ENCODE peak calls at places on chromosomes 1 and 21, in five cellular contexts. N is activated CD8-positive, alpha-beta memory T cell treated with anti-CD3 and anti-CD28 coated beads for 24 hours; C is HuH-7; L is Ammon's horn; M is fibroblast of lung. O is an unnamed sample.

GRCh38 chr1:2468041-2468472 is 8.0 kb upstream of the PLCH2 start:
- DNase-seq in N (peak), C (peak), L (no peak), M (peak), O (no peak)

GRCh38 chr1:4676258-4676657 is 21.8 kb downstream of the AJAP1 start:
- DNase-seq in N (no peak), C (no peak), L (no peak), M (no peak), O (no peak)

GRCh38 chr1:37931148-37931492 is 15.7 kb downstream of the INPP5B start:
- DNase-seq in N (no peak), C (no peak), L (no peak), M (no peak), O (no peak)

GRCh38 chr1:85307987-85308836 is 31.8 kb upstream of the BCL10 start:
- DNase-seq in N (peak), C (peak), L (peak), M (peak), O (peak)

GRCh38 chr1:175410560-175410959 is 218.0 kb upstream of the KIAA0040 start:
- DNase-seq in N (no peak), C (no peak), L (no peak), M (no peak), O (no peak)

GRCh38 chr1:206713070-206713469 is 28.4 kb downstream of the MAPKAPK2 start:
- DNase-seq in N (no peak), C (no peak), L (no peak), M (no peak), O (no peak)

GRCh38 chr1:44327679-44328491 is 27.2 kb downstream of the ERI3 start:
- DNase-seq in N (no peak), C (peak), L (peak), M (peak), O (peak)

GRCh38 chr1:25994402-25994801 is 3.5 kb downstream of the PAFAH2 start:
- DNase-seq in N (no peak), C (no peak), L (no peak), M (no peak), O (no peak)

GRCh38 chr21:46059195-46059594 is 38.7 kb upstream of the COL6A2 start:
- DNase-seq in N (peak), C (no peak), L (no peak), M (no peak), O (no peak)

GRCh38 chr1:166902279-166902678 is 26.2 kb upstream of the TADA1 start:
- DNase-seq in N (no peak), C (no peak), L (no peak), M (no peak), O (no peak)

GRCh38 chr1:173332026-173332425 is 124.9 kb upstream of the TNFSF4 start:
- DNase-seq in N (no peak), C (no peak), L (peak), M (peak), O (no peak)

GRCh38 chr1:39877231-39877778 is 6.0 kb downstream of the TRIT1 start:
- DNase-seq in N (no peak), C (no peak), L (peak), M (no peak), O (no peak)

GRCh38 chr1:95832370-95832769 is 598.4 kb downstream of the RWDD3 start:
- DNase-seq in N (no peak), C (no peak), L (no peak), M (no peak), O (no peak)

GRCh38 chr1:4127595-4128140 is 227.6 kb upstream of the C1orf174 start:
- DNase-seq in N (no peak), C (no peak), L (no peak), M (no peak), O (no peak)

GRCh38 chr1:43137445-43138052 is 34.5 kb downstream of the EBNA1BP2 start:
- DNase-seq in N (no peak), C (no peak), L (peak), M (no peak), O (no peak)

GRCh38 chr1:159012495-159012894 is 2.8 kb downstream of the IFI16 start:
- DNase-seq in N (no peak), C (no peak), L (peak), M (peak), O (no peak)

GRCh38 chr1:211695135-211695816 is 19.9 kb upstream of the NEK2 start:
- DNase-seq in N (no peak), C (no peak), L (no peak), M (no peak), O (no peak)

GRCh38 chr1:86854352-86854751 is 59.6 kb downstream of the SELENOF start:
- DNase-seq in N (no peak), C (no peak), L (no peak), M (no peak), O (no peak)

GRCh38 chr1:7100479-7100878 is 315.2 kb downstream of the CAMTA1 start:
- DNase-seq in N (no peak), C (no peak), L (no peak), M (no peak), O (no peak)

GRCh38 chr1:21664806-21665588 is 4.2 kb downstream of the RAP1GAP start:
- DNase-seq in N (no peak), C (no peak), L (no peak), M (no peak), O (no peak)

GRCh38 chr1:99554727-99555126 is 91.2 kb upstream of the PALMD start:
- DNase-seq in N (no peak), C (no peak), L (no peak), M (no peak), O (no peak)

GRCh38 chr1:71634159-71634558 is 553.3 kb upstream of the ZRANB2 start:
- DNase-seq in N (no peak), C (no peak), L (no peak), M (no peak), O (no peak)

GRCh38 chr1:65958561-65959350 is 166.1 kb downstream of the PDE4B start:
- DNase-seq in N (no peak), C (no peak), L (peak), M (peak), O (no peak)

GRCh38 chr1:246778663-246779062 is 54.5 kb downstream of the SCCPDH start:
- DNase-seq in N (no peak), C (no peak), L (no peak), M (no peak), O (no peak)

GRCh38 chr1:183753464-183753891 is 51.4 kb upstream of the RGL1 start:
- DNase-seq in N (no peak), C (peak), L (no peak), M (no peak), O (no peak)

GRCh38 chr1:185973645-185974044 is 239.5 kb downstream of the HMCN1 start:
- DNase-seq in N (no peak), C (no peak), L (no peak), M (peak), O (no peak)

GRCh38 chr1:176843352-176844297 is 320.9 kb downstream of the ASTN1 start:
- DNase-seq in N (no peak), C (no peak), L (peak), M (peak), O (peak)

GRCh38 chr1:156439771-156440183 is 60.8 kb downstream of the MEF2D start:
- DNase-seq in N (no peak), C (no peak), L (no peak), M (no peak), O (no peak)

GRCh38 chr1:59498640-59499039 is 201.7 kb downstream of the FGGY start:
- DNase-seq in N (no peak), C (no peak), L (peak), M (peak), O (no peak)

GRCh38 chr1:191163621-191164020 is 686.0 kb upstream of the BRINP3 start:
- DNase-seq in N (no peak), C (no peak), L (no peak), M (no peak), O (no peak)

GRCh38 chr1:159207774-159208459 is 3.2 kb downstream of the ACKR1 start:
- DNase-seq in N (no peak), C (no peak), L (peak), M (no peak), O (no peak)

GRCh38 chr1:12435639-12436344 is 182.2 kb downstream of the DHRS3 start:
- DNase-seq in N (peak), C (no peak), L (no peak), M (no peak), O (no peak)